ENCODE peak calls at places on chromosomes 4 and X, in eight cellular contexts. One of them, this sample, is unnamed.

GRCh38 chr4:143411527-143412480 is 75.1 kb downstream of the GAB1 start:
- DNase-seq in body of pancreas: no peak
- DNase-seq in stomach: no peak
- DNase-seq in A549: no peak
- DNase-seq in tibial nerve: no peak
- DNase-seq in Peyer's patch: no peak
- DNase-seq in transverse colon: no peak
- DNase-seq in uterus: no peak
- DNase-seq in this sample: no peak

GRCh38 chr4:100986360-100986868 is 360.9 kb downstream of the PPP3CA start:
- DNase-seq in body of pancreas: peak
- DNase-seq in stomach: no peak
- DNase-seq in A549: no peak
- DNase-seq in tibial nerve: no peak
- DNase-seq in Peyer's patch: no peak
- DNase-seq in transverse colon: no peak
- DNase-seq in uterus: no peak
- DNase-seq in this sample: no peak

GRCh38 chr4:54741161-54741560 is 83.4 kb downstream of the KIT start:
- DNase-seq in body of pancreas: no peak
- DNase-seq in stomach: no peak
- DNase-seq in A549: no peak
- DNase-seq in tibial nerve: no peak
- DNase-seq in Peyer's patch: no peak
- DNase-seq in transverse colon: no peak
- DNase-seq in uterus: no peak
- DNase-seq in this sample: no peak

GRCh38 chr4:2073808-2074481 is 14.8 kb downstream of the NAT8L start:
- DNase-seq in body of pancreas: no peak
- DNase-seq in stomach: no peak
- DNase-seq in A549: no peak
- DNase-seq in tibial nerve: no peak
- DNase-seq in Peyer's patch: no peak
- DNase-seq in transverse colon: no peak
- DNase-seq in uterus: no peak
- DNase-seq in this sample: no peak

GRCh38 chr4:61201562-61202099 is 1.5 kb downstream of the ADGRL3 start:
- DNase-seq in body of pancreas: no peak
- DNase-seq in stomach: no peak
- DNase-seq in A549: no peak
- DNase-seq in tibial nerve: no peak
- DNase-seq in Peyer's patch: peak
- DNase-seq in transverse colon: no peak
- DNase-seq in uterus: peak
- DNase-seq in this sample: no peak

GRCh38 chr4:8603931-8604330 is 11.4 kb downstream of the CPZ start:
- DNase-seq in body of pancreas: no peak
- DNase-seq in stomach: no peak
- DNase-seq in A549: no peak
- DNase-seq in tibial nerve: no peak
- DNase-seq in Peyer's patch: no peak
- DNase-seq in transverse colon: no peak
- DNase-seq in uterus: no peak
- DNase-seq in this sample: no peak

GRCh38 chr4:128455076-128455345 is 167.4 kb upstream of the PGRMC2 start:
- DNase-seq in body of pancreas: peak
- DNase-seq in stomach: no peak
- DNase-seq in A549: no peak
- DNase-seq in tibial nerve: no peak
- DNase-seq in Peyer's patch: no peak
- DNase-seq in transverse colon: no peak
- DNase-seq in uterus: no peak
- DNase-seq in this sample: no peak

GRCh38 chrX:17022205-17022604 is 75.7 kb downstream of the REPS2 start:
- DNase-seq in body of pancreas: no peak
- DNase-seq in stomach: no peak
- DNase-seq in A549: no peak
- DNase-seq in tibial nerve: no peak
- DNase-seq in Peyer's patch: no peak
- DNase-seq in transverse colon: no peak
- DNase-seq in uterus: no peak
- DNase-seq in this sample: no peak

GRCh38 chr4:84503495-84504437 is 4.7 kb upstream of the NKX6-1 start:
- DNase-seq in body of pancreas: no peak
- DNase-seq in stomach: no peak
- DNase-seq in A549: peak
- DNase-seq in tibial nerve: peak
- DNase-seq in Peyer's patch: no peak
- DNase-seq in transverse colon: no peak
- DNase-seq in uterus: no peak
- DNase-seq in this sample: no peak

GRCh38 chr4:78081541-78081940 is 24.4 kb downstream of the FRAS1 start:
- DNase-seq in body of pancreas: no peak
- DNase-seq in stomach: no peak
- DNase-seq in A549: no peak
- DNase-seq in tibial nerve: no peak
- DNase-seq in Peyer's patch: no peak
- DNase-seq in transverse colon: no peak
- DNase-seq in uterus: no peak
- DNase-seq in this sample: no peak

DNA sequence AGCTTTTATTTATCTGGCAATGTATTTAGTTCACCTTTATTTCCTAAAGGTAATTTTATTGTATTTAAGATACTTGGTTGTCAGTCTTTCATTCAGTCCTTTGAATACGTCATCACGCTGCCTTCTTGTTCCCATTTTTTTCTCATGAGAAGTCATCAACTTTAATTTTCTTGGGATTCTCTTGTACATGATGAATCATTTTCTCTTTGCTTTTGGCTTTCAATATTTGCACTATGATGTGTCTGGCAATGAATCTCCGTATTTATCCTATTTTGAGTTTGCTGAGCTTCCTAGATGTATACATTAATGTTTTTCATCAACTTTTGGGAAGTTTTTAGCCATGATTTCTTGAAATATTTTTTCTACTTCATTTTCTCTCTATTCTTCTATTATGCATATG is 28.4 kb downstream of the CLDN2 start:
- DNase-seq in body of pancreas: no peak
- DNase-seq in stomach: no peak
- DNase-seq in A549: peak
- DNase-seq in tibial nerve: no peak
- DNase-seq in Peyer's patch: no peak
- DNase-seq in transverse colon: no peak
- DNase-seq in uterus: no peak
- DNase-seq in this sample: no peak
- H3K27ac ChIP-seq in body of pancreas: no peak
- H3K27ac ChIP-seq in stomach: no peak
- H3K27ac ChIP-seq in A549: peak
- H3K27ac ChIP-seq in tibial nerve: no peak
- H3K27ac ChIP-seq in Peyer's patch: no peak
- H3K27ac ChIP-seq in transverse colon: no peak
- H3K27ac ChIP-seq in uterus: no peak
- H3K27ac ChIP-seq in this sample: no peak

DNA sequence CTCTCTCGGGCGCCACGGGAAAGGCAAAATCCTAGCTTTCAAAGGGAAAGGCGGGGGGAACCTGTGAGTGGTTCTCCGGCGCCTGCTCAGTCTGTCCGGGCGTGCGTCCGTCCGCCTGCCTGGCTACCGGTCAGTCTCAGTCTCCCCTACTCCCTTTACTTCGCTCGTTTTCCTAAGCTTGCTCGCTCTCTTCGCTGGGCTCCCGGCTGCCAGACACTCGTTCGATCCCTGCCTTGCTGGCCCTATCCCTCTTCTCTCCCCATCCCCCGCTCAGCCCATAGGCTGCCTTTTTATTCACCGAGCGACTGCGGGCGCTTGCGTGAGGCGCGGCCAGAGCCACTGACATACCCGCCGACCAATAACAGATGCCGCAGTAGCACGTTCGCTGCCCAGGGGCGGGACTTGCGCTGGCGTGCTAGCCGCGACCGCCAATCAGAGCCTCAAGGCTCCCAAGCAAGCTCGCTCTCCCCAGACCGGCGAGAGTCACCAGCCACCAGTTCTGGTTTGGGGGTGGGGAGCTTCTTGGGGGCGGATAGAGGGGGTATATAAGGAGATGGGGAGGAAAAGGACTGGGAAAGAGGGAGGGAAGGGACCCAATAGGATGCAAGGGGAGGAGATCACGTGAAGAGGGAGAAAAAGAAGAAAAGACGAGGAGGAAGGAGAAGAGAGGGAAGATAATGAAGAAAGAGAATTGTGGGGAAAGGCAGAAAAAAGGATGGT is 30.0 kb downstream of the ARHGEF9 start:
- DNase-seq in body of pancreas: peak
- DNase-seq in stomach: peak
- DNase-seq in A549: peak
- DNase-seq in tibial nerve: peak
- DNase-seq in Peyer's patch: peak
- DNase-seq in transverse colon: peak
- DNase-seq in uterus: peak
- DNase-seq in this sample: peak
- TF ChIP-seq POLR2A in body of pancreas: peak
- TF ChIP-seq POLR2A in stomach: peak
- TF ChIP-seq POLR2A in A549: peak
- TF ChIP-seq POLR2A in tibial nerve: peak
- TF ChIP-seq POLR2A in Peyer's patch: peak
- TF ChIP-seq POLR2A in transverse colon: peak
- TF ChIP-seq POLR2A in uterus: peak
- TF ChIP-seq POLR2A in this sample: no peak

GRCh38 chr4:83490876-83491450 is 6.1 kb upstream of the ABRAXAS1 start:
- DNase-seq in body of pancreas: no peak
- DNase-seq in stomach: no peak
- DNase-seq in A549: peak
- DNase-seq in tibial nerve: no peak
- DNase-seq in Peyer's patch: peak
- DNase-seq in transverse colon: no peak
- DNase-seq in uterus: no peak
- DNase-seq in this sample: no peak
- H3K27ac ChIP-seq in body of pancreas: no peak
- H3K27ac ChIP-seq in stomach: no peak
- H3K27ac ChIP-seq in A549: no peak
- H3K27ac ChIP-seq in tibial nerve: no peak
- H3K27ac ChIP-seq in Peyer's patch: no peak
- H3K27ac ChIP-seq in transverse colon: no peak
- H3K27ac ChIP-seq in uterus: no peak
- H3K27ac ChIP-seq in this sample: no peak

DNA sequence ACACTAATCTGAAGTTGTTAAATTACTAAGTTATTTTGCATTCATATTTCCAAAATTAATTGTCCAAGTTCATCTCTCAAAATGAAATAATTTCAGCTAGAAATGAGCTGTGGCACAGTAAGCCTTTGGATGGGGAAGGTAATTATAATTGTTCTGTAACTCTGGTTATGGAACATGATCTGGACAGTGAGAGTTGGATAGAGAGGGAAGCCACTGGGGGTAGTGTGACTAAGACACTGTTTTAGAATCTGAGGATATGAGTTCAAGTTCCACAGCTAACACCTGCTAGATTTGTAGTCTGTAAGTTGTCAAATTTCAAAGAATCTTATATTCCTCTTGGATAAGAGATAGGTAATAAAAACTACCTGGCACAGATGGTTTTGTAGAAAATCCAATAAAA is 49.5 kb downstream of the DMD start:
- DNase-seq in body of pancreas: no peak
- DNase-seq in stomach: no peak
- DNase-seq in A549: no peak
- DNase-seq in tibial nerve: no peak
- DNase-seq in Peyer's patch: no peak
- DNase-seq in transverse colon: no peak
- DNase-seq in uterus: no peak
- DNase-seq in this sample: no peak
- TF ChIP-seq POLR2A in body of pancreas: no peak
- TF ChIP-seq POLR2A in stomach: no peak
- TF ChIP-seq POLR2A in A549: no peak
- TF ChIP-seq POLR2A in tibial nerve: no peak
- TF ChIP-seq POLR2A in Peyer's patch: no peak
- TF ChIP-seq POLR2A in transverse colon: no peak
- TF ChIP-seq POLR2A in uterus: no peak
- TF ChIP-seq POLR2A in this sample: no peak

DNA sequence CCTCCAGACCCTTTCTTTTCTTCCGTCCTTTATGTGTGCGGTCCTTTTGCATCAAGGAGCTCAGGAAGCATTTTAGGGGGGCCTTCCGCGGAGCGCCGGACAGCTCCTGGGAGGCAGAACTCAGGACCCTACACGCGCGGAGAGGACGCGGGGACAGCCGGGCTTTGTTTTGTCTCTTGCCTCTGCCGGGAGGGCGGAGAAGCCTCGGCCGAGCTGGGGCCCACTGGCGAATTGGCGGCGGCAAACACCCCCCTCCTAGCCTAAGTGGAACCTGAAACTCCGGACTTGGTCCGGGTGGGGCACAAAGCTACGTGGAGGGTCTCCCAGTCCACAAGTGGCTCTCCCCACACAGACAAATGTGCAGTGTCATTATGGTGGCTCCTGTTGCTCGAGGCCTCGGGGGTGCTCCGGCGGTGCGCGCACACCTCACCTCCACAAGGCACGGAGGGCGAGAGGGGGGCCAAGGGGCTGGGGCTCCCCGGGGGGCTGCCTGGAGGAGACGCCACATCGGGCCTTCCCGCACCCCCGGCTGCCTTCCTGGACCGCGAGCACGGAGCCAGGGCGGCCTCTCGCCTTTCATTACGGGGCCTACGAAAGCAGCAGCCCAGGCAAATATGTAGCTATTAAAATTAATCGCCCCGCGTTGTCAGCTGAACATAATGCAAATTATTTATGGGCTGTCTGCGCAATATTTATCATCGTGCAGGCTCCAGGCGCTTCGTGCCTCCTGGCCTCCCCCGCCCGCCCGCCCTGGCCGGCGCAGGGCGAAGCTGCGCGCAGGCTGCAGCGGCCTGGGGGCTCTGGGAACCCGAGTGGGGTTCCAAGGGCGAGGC is 70.6 kb upstream of the BCOR start:
- DNase-seq in body of pancreas: no peak
- DNase-seq in stomach: no peak
- DNase-seq in A549: no peak
- DNase-seq in tibial nerve: no peak
- DNase-seq in Peyer's patch: peak
- DNase-seq in transverse colon: no peak
- DNase-seq in uterus: peak
- DNase-seq in this sample: no peak
- H3K27ac ChIP-seq in body of pancreas: no peak
- H3K27ac ChIP-seq in stomach: no peak
- H3K27ac ChIP-seq in A549: no peak
- H3K27ac ChIP-seq in tibial nerve: peak
- H3K27ac ChIP-seq in Peyer's patch: no peak
- H3K27ac ChIP-seq in transverse colon: peak
- H3K27ac ChIP-seq in uterus: peak
- H3K27ac ChIP-seq in this sample: no peak

This sample was measured in breast epithelium.